ENCODE peak calls at places on chromosomes 12 and 14, in six cellular contexts. Z is type B pancreatic cell, X is kidney tubule cell, U is adipocyte, B is NCI-H82, V is astrocyte of the cerebellum. G is an unnamed sample.

GRCh38 chr14:99242816-99243795 is 28.9 kb downstream of the BCL11B start:
- DNase-seq in X (no peak), U (no peak), Z (no peak), V (no peak), B (no peak), G (no peak)

GRCh38 chr12:6792522-6793201 is 3.3 kb downstream of the CD4 start:
- DNase-seq in B (no peak), V (no peak), U (peak), X (no peak), Z (no peak), G (no peak)

GRCh38 chr14:92928258-92928629 is 5.3 kb downstream of the CHGA start:
- DNase-seq in V (no peak), Z (no peak), B (no peak), U (peak), X (no peak), G (no peak)

GRCh38 chr12:25433581-25434325 is 119.3 kb downstream of the LMNTD1 start:
- DNase-seq in X (peak), B (peak), U (peak), Z (no peak), V (peak), G (no peak)

GRCh38 chr14:69363055-69363454 is 35.0 kb downstream of the ERH start:
- DNase-seq in B (peak), X (peak), U (peak), V (peak), Z (no peak), G (peak)

GRCh38 chr14:98210045-98210678 is 1061.8 kb downstream of the BCL11B start:
- DNase-seq in V (no peak), X (no peak), B (no peak), Z (no peak), U (no peak), G (no peak)

GRCh38 chr12:12890492-12890814 is 909 bp upstream of the GPRC5A start:
- DNase-seq in Z (no peak), B (no peak), V (no peak), X (no peak), U (no peak), G (no peak)

GRCh38 chr12:53462935-53463334 is 11.0 kb downstream of the PCBP2 start:
- DNase-seq in B (no peak), Z (no peak), U (no peak), X (no peak), V (no peak), G (no peak)

GRCh38 chr12:91467686-91468085 is 285.1 kb upstream of the DCN start:
- DNase-seq in X (no peak), V (no peak), U (no peak), Z (no peak), B (no peak), G (no peak)

GRCh38 chr12:13189254-13189653 is 7.3 kb upstream of the EMP1 start:
- DNase-seq in Z (no peak), B (peak), V (no peak), X (no peak), U (no peak), G (no peak)

GRCh38 chr12:56160160-56160763 is 2.1 kb downstream of the MYL6 start:
- DNase-seq in Z (no peak), X (peak), U (no peak), B (no peak), V (no peak), G (no peak)

GRCh38 chr12:104571328-104571727 is 114.6 kb downstream of the CHST11 start:
- DNase-seq in Z (no peak), B (no peak), U (no peak), V (no peak), X (peak), G (no peak)

GRCh38 chr12:30010071-30011052 is 226.6 kb upstream of the TMTC1 start:
- DNase-seq in X (no peak), Z (no peak), B (no peak), U (no peak), V (peak), G (no peak)

GRCh38 chr12:81502912-81503695 is 256.0 kb downstream of the PPFIA2 start:
- DNase-seq in U (peak), X (peak), B (no peak), Z (no peak), V (peak), G (peak)

GRCh38 chr14:103522649-103523582 is at the start of gene CKB:
- DNase-seq in Z (peak), V (no peak), X (peak), B (peak), U (peak), G (no peak)

GRCh38 chr12:21562859-21563258 is 36.8 kb downstream of the SPX start:
- DNase-seq in X (no peak), V (no peak), U (no peak), Z (no peak), B (no peak), G (no peak)

GRCh38 chr12:28550757-28551381 is 360.6 kb downstream of the CCDC91 start:
- DNase-seq in B (no peak), X (peak), V (no peak), U (peak), Z (no peak), G (peak)

GRCh38 chr12:1927751-1928351 is 9.4 kb upstream of the CACNA2D4 start:
- DNase-seq in X (no peak), B (no peak), V (peak), Z (peak), U (no peak), G (no peak)

GRCh38 chr12:89217472-89217871 is 134.8 kb downstream of the DUSP6 start:
- DNase-seq in B (no peak), Z (no peak), U (no peak), V (no peak), X (no peak), G (no peak)

GRCh38 chr14:68627868-68628604 is 164.8 kb downstream of the ZFP36L1 start:
- DNase-seq in U (no peak), B (no peak), X (peak), V (no peak), Z (peak), G (no peak)

GRCh38 chr12:85273411-85274075 is 6.5 kb upstream of the ALX1 start:
- DNase-seq in U (no peak), B (no peak), V (no peak), Z (no peak), X (no peak), G (no peak)

GRCh38 chr12:51959211-51959610 is 7.7 kb downstream of the ACVR1B start:
- DNase-seq in B (no peak), X (no peak), Z (no peak), U (no peak), V (no peak), G (no peak)

GRCh38 chr12:102702447-102703114 is 214.5 kb downstream of the PAH start:
- DNase-seq in B (peak), X (peak), Z (no peak), V (peak), U (peak), G (peak)

GRCh38 chr14:70887207-70888150 is 19.8 kb upstream of the PCNX1 start:
- DNase-seq in B (no peak), V (no peak), X (no peak), U (peak), Z (no peak), G (no peak)

GRCh38 chr12:108214486-108214885 is 85.4 kb downstream of the WSCD2 start:
- DNase-seq in Z (no peak), X (no peak), V (peak), B (no peak), U (peak), G (no peak)

GRCh38 chr12:114221976-114222630 is 183.8 kb downstream of the TBX5 start:
- DNase-seq in V (no peak), U (no peak), X (no peak), B (no peak), Z (no peak), G (no peak)

GRCh38 chr12:24909667-24910066 is 39.2 kb downstream of the BCAT1 start:
- DNase-seq in B (no peak), U (peak), X (peak), Z (no peak), V (no peak), G (peak)

G was measured in fibroblast of the conjunctiva.